ENCODE peak calls at places on chromosomes 3 and 15, in nine cellular contexts. W, X, S, K, U, N, F, V and O are unnamed samples.

GRCh38 chr3:149004622-149005021 is 13.3 kb downstream of the GYG1 start:
- DNase-seq in U (no peak), W (peak; percentile 51), K (peak; percentile 72), V (no peak), X (peak; percentile 68), S (no peak), F (peak; percentile 66), N (no peak), O (peak; percentile 92)

GRCh38 chr3:48561045-48561736 is 2.4 kb downstream of the UCN2 start:
- DNase-seq in U (no peak), K (peak; percentile 66), W (peak; percentile 39), N (no peak), X (peak; percentile 64), F (peak; percentile 69), V (no peak), S (peak; percentile 83), O (no peak)

GRCh38 chr15:73387507-73388255 is 18.9 kb upstream of the HCN4 start:
- DNase-seq in V (no peak), N (no peak), K (peak; percentile 70), U (no peak), X (peak; percentile 61), F (no peak), W (peak; percentile 27), S (no peak), O (no peak)

GRCh38 chr15:34890424-34890823 is 79.1 kb downstream of the AQR start:
- DNase-seq in X (peak; percentile 52), U (no peak), V (no peak), F (no peak), N (no peak), W (peak; percentile 16), K (peak; percentile 42), S (no peak), O (no peak)

GRCh38 chr3:12436514-12437222 is 47.6 kb upstream of the TSEN2 start:
- DNase-seq in F (peak; percentile 66), U (no peak), X (peak; percentile 52), V (no peak), W (peak; percentile 60), K (peak; percentile 93), S (no peak), N (no peak), O (no peak)

GRCh38 chr3:195462308-195462610 is 19.4 kb upstream of the ACAP2 start:
- DNase-seq in W (no peak), V (no peak), S (no peak), X (no peak), N (no peak), F (no peak), U (no peak), K (no peak), O (no peak)

GRCh38 chr3:27022096-27022761 is 347.0 kb downstream of the NEK10 start:
- DNase-seq in W (peak; percentile 0), X (no peak), S (no peak), F (no peak), U (no peak), V (no peak), N (no peak), K (no peak), O (no peak)

GRCh38 chr15:80778964-80779657 is at the start of gene CEMIP:
- DNase-seq in F (peak; percentile 78), K (peak; percentile 64), X (peak; percentile 76), S (peak; percentile 89), W (peak; percentile 88), N (no peak), V (peak; percentile 55), U (peak; percentile 93), O (no peak)

GRCh38 chr3:156489462-156489911 is 65.4 kb downstream of the SSR3 start:
- DNase-seq in U (no peak), S (no peak), V (no peak), N (no peak), X (peak; percentile 20), W (peak; percentile 71), K (peak; percentile 79), F (peak; percentile 53), O (peak; percentile 20)

GRCh38 chr15:76236350-76236749 is 74.9 kb downstream of the ETFA start:
- DNase-seq in V (no peak), X (no peak), N (no peak), U (no peak), W (no peak), F (no peak), S (no peak), K (no peak), O (no peak)

GRCh38 chr15:76234337-76234889 is 76.9 kb downstream of the ETFA start:
- DNase-seq in W (no peak), V (no peak), X (no peak), U (no peak), F (no peak), S (no peak), K (no peak), N (no peak), O (no peak)

GRCh38 chr15:76239786-76240185 is 71.5 kb downstream of the ETFA start:
- DNase-seq in N (no peak), F (no peak), W (no peak), X (peak; percentile 18), U (no peak), S (no peak), K (peak; percentile 2), V (no peak), O (no peak)

DNA sequence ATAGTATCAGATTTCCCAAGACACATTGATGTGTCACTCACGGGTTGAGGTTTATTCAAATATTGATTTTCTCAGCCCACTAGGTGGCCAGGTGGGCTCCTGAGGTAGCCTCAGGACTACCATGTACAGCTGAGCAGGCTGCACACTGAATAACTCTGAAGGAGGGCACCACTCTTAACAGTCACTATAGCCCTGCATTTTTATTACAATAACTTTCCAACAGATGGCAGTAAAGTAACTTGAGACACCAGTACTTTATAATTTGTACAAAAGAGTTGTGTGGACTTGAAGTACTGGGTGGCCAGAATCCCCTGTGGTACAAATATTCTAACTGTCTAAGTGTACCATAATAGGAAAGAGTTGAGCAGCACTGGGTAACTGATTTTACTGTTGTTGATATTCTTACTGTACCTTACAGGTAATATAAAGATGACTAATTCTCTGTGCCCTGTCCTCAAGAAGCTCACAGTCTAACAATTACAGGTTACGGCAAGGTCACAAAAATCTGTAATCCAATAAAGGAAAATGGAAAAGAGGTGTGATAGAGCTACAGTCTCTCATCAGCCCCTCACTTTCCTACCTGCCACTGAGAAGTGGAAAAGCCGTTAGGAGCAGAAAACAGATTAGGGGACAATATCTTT is 76.0 kb downstream of the ETFA start:
- DNase-seq in F (peak; percentile 57), U (no peak), V (peak; percentile 16), X (peak; percentile 53), S (no peak), N (no peak), W (peak; percentile 56), K (peak; percentile 48), O (peak; percentile 6)
- TF ChIP-seq CTCF in F (peak; percentile 39), U (no peak), V (peak; percentile 49), X (peak; percentile 60), S (peak; percentile 47), N (peak; percentile 16), W (peak; percentile 58), K (peak; percentile 38), O (peak; percentile 46)

GRCh38 chr3:112628038-112628437 is 12.9 kb downstream of the CCDC80 start:
- DNase-seq in S (no peak), N (no peak), V (no peak), K (no peak), X (no peak), F (no peak), U (no peak), W (peak; percentile 61), O (no peak)
- H3K4me3 ChIP-seq in S (no peak overlapping the region), N (no peak overlapping the region), V (no peak overlapping the region), K (no peak overlapping the region), X (no peak overlapping the region), F (no peak overlapping the region), U (no peak overlapping the region), W (no peak overlapping the region), O (no peak overlapping the region)

DNA sequence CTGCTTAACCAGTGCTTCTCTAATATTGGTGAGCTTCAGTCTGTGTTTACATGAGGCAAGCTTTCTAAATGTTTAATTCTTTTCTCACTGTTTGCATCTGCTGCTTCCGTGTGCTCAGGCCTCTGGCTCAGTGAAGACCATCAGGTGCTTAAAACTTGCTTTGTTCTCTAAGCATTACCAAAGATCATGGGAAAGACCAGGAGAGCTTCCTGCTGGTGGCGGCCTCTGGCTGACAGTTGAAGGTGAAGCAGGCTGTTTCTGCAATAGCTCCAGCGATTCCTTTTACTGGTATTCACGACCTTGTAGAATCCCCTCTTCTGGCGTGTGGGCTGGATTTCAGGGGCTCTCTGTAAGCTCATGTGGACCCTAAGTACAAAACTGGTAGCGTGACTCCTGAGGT is 45.1 kb downstream of the EDEM1 start:
- DNase-seq in U (no peak), N (no peak), V (no peak), X (no peak), W (no peak), K (no peak), F (no peak), S (no peak), O (no peak)
- TF ChIP-seq CTCF in U (no peak), N (peak; percentile 16), V (peak; percentile 13), X (no peak), W (no peak), K (no peak), F (no peak), S (no peak), O (peak; percentile 35)

GRCh38 chr3:101852315-101852714 is 3.0 kb downstream of the NFKBIZ start:
- DNase-seq in U (no peak), X (no peak), V (no peak), K (no peak), N (no peak), W (no peak), S (no peak), F (no peak), O (no peak)

GRCh38 chr3:101853971-101854370 is 4.7 kb downstream of the NFKBIZ start:
- DNase-seq in S (no peak), K (no peak), U (no peak), X (no peak), W (no peak), N (no peak), F (no peak), V (no peak), O (no peak)

GRCh38 chr3:101852983-101853382 is 3.7 kb downstream of the NFKBIZ start:
- DNase-seq in K (no peak), V (no peak), N (no peak), W (no peak), U (no peak), X (no peak), F (no peak), S (no peak), O (no peak)

GRCh38 chr3:101853465-101853864 is 4.2 kb downstream of the NFKBIZ start:
- DNase-seq in X (no peak), K (no peak), V (no peak), U (no peak), W (no peak), N (no peak), S (no peak), F (no peak), O (no peak)

DNA sequence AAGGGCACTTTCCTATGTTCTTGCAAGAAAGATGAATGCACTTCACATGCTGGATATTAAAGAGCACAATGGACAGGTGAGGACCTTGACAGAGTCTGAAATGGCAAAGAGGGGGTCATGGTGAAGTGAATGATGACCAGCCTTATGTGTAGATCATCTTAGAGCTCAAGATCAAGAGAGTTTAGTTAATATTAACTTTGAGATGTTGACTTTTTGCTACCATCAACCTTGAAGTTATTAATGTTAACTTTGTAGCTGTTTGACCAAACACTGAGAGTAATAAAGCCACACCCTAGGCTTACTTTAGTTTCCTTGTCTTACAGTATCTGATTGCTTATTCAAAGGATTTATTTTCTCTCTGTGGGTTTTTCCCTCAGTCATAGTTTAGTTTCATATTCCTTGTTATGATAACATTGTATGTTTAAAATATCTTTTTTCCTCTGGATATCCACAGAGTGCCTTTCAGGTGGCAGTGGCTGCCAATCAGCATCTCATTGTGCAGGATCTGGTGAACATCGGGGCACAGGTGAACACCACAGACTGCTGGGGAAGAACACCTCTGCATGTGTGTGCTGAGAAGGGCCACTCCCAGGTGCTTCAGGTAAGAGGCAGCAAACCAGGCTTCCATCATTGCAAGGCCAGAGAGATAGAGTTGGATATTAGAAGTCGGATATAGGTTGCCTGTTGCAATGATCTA is 5.4 kb downstream of the NFKBIZ start:
- DNase-seq in K (no peak), X (no peak), F (no peak), S (no peak), V (no peak), N (no peak), W (no peak), U (no peak), O (no peak)
- H3K4me3 ChIP-seq in K (no peak overlapping the region), X (no peak overlapping the region), F (no peak overlapping the region), S (no peak overlapping the region), V (no peak overlapping the region), N (no peak overlapping the region), W (no peak overlapping the region), U (peak overlapping the region; percentile 89), O (peak overlapping the region; percentile 96)